ENCODE peak calls at places on chromosomes 2 and 18, in six cellular contexts. B, D, T, S, K and M are unnamed samples.

GRCh38 chr2:71332413-71332866 is 858 bp downstream of the ZNF638 start:
- DNase-seq in S (no peak), D (no peak), T (no peak), K (no peak), B (no peak), M (no peak)

GRCh38 chr2:138906549-138906948 is 126.4 kb upstream of the NXPH2 start:
- DNase-seq in D (no peak), T (no peak), S (no peak), B (no peak), K (no peak), M (no peak)

GRCh38 chr2:9660154-9660553 is 29.4 kb upstream of the YWHAQ start:
- DNase-seq in S (no peak), K (no peak), B (no peak), D (no peak), T (no peak), M (no peak)

GRCh38 chr2:68292108-68292710 is 27.5 kb downstream of the CNRIP1 start:
- DNase-seq in D (no peak), T (no peak), K (no peak), S (no peak), B (no peak), M (no peak)

GRCh38 chr2:40823465-40823864 is 371.6 kb upstream of the SLC8A1 start:
- DNase-seq in S (no peak), B (no peak), T (no peak), D (no peak), K (no peak), M (no peak)

GRCh38 chr2:241035818-241036396 is 37.5 kb downstream of the SNED1 start:
- DNase-seq in D (no peak), S (no peak), B (peak; percentile 59), K (no peak), T (no peak), M (peak; percentile 39)

GRCh38 chr18:62372156-62372555 is 47.0 kb downstream of the TNFRSF11A start:
- DNase-seq in B (no peak), T (no peak), S (no peak), D (no peak), K (no peak), M (no peak)

GRCh38 chr2:96321230-96322103 is 3.6 kb upstream of the ITPRIPL1 start:
- DNase-seq in T (peak; percentile 89), D (no peak), K (no peak), S (peak; percentile 48), B (peak; percentile 76), M (peak; percentile 90)

GRCh38 chr2:135337066-135337465 is 194.0 kb downstream of the ZRANB3 start:
- DNase-seq in B (no peak), K (no peak), D (no peak), S (no peak), T (no peak), M (no peak)

GRCh38 chr2:41169744-41170143 is 717.9 kb upstream of the SLC8A1 start:
- DNase-seq in S (no peak), T (no peak), D (no peak), K (no peak), B (no peak), M (no peak)

GRCh38 chr2:239966848-239967136 is 58.4 kb downstream of the NDUFA10 start:
- DNase-seq in S (no peak), B (no peak), T (no peak), K (no peak), D (no peak), M (no peak)